ENCODE peak calls at places on chromosomes 4 and X, in seven cellular contexts. V is stomach, F is HCT116, K is breast epithelium, W is sigmoid colon, J is HepG2, H is Panc1. U is an unnamed sample.

GRCh38 chrX:82748901-82749505 is 759.1 kb upstream of the POU3F4 start:
- DNase-seq in F (no peak), W (no peak), J (no peak), K (no peak), H (no peak), V (no peak), U (no peak)

GRCh38 chrX:47573334-47574095 is 8.7 kb upstream of the TIMP1 start:
- DNase-seq in V (no peak), W (peak), F (no peak), H (no peak), J (no peak), K (no peak), U (no peak)

GRCh38 chr4:70946944-70947343 is 44.8 kb downstream of the MOB1B start:
- DNase-seq in J (no peak), K (no peak), F (no peak), W (no peak), V (no peak), H (no peak), U (peak)

GRCh38 chr4:17111959-17112659 is 213.7 kb upstream of the LDB2 start:
- DNase-seq in W (no peak), F (no peak), J (peak), H (no peak), K (no peak), V (no peak), U (no peak)

GRCh38 chr4:138367942-138368341 is 125.8 kb upstream of the SLC7A11 start:
- DNase-seq in W (no peak), V (no peak), H (no peak), F (no peak), K (no peak), J (peak), U (no peak)

GRCh38 chr4:83132065-83132464 is 17.5 kb upstream of the PLAC8 start:
- DNase-seq in J (no peak), V (no peak), H (no peak), K (no peak), F (no peak), W (no peak), U (no peak)

GRCh38 chr4:143341186-143341755 is 4.6 kb downstream of the GAB1 start:
- DNase-seq in H (no peak), F (no peak), W (no peak), V (no peak), K (no peak), J (no peak), U (no peak)

GRCh38 chr4:104451573-104451972 is 43.1 kb downstream of the CXXC4 start:
- DNase-seq in F (no peak), W (no peak), K (no peak), V (no peak), H (peak), J (no peak), U (no peak)

GRCh38 chrX:10486373-10486772 is 134.0 kb downstream of the MID1 start:
- DNase-seq in H (no peak), F (no peak), K (no peak), J (no peak), V (no peak), W (peak), U (no peak)

GRCh38 chrX:153469811-153470410 is 465 bp downstream of the HAUS7 start:
- DNase-seq in J (no peak), K (no peak), F (no peak), H (no peak), W (no peak), V (no peak), U (peak)

GRCh38 chr4:69708211-69708610 is 52.2 kb downstream of the SULT1B1 start:
- DNase-seq in K (no peak), J (no peak), V (no peak), W (no peak), H (no peak), F (no peak), U (no peak)

GRCh38 chr4:151855747-151856146 is 94.9 kb upstream of the GATB start:
- DNase-seq in J (no peak), W (no peak), V (no peak), F (no peak), H (no peak), K (no peak), U (no peak)

GRCh38 chrX:134599173-134599914 is 58.9 kb downstream of the PLAC1 start:
- DNase-seq in K (no peak), W (peak), H (no peak), F (no peak), J (no peak), V (no peak), U (no peak)

GRCh38 chrX:25156323-25156722 is 140.6 kb upstream of the ARX start:
- DNase-seq in W (no peak), K (no peak), J (no peak), H (no peak), V (no peak), F (no peak), U (no peak)

GRCh38 chr4:124713213-124713592 is 671 bp upstream of the ANKRD50 start:
- DNase-seq in W (peak), F (peak), H (no peak), J (peak), K (peak), V (peak), U (peak)

GRCh38 chr4:9832640-9833039 is 51.2 kb downstream of the DRD5 start:
- DNase-seq in W (no peak), H (no peak), F (no peak), K (no peak), V (no peak), J (no peak), U (no peak)

GRCh38 chr4:185969657-185970056 is 99.3 kb upstream of the TLR3 start:
- DNase-seq in F (no peak), K (no peak), V (no peak), J (peak), W (no peak), H (no peak), U (no peak)

GRCh38 chr4:140363558-140363957 is 9.9 kb upstream of the SCOC start:
- DNase-seq in V (no peak), F (no peak), W (no peak), H (no peak), K (no peak), J (no peak), U (no peak)

GRCh38 chrX:121876316-121876715 is 828.9 kb downstream of the GLUD2 start:
- DNase-seq in H (no peak), W (no peak), F (no peak), V (no peak), K (no peak), J (no peak), U (no peak)

GRCh38 chr4:96102541-96103018 is 262.7 kb downstream of the PDHA2 start:
- DNase-seq in W (no peak), K (no peak), H (no peak), J (no peak), F (no peak), V (no peak), U (no peak)

GRCh38 chrX:153408871-153409351 is 2.4 kb upstream of the ZFP92 start:
- DNase-seq in K (no peak), F (no peak), W (peak), J (no peak), H (no peak), V (no peak), U (no peak)

DNA sequence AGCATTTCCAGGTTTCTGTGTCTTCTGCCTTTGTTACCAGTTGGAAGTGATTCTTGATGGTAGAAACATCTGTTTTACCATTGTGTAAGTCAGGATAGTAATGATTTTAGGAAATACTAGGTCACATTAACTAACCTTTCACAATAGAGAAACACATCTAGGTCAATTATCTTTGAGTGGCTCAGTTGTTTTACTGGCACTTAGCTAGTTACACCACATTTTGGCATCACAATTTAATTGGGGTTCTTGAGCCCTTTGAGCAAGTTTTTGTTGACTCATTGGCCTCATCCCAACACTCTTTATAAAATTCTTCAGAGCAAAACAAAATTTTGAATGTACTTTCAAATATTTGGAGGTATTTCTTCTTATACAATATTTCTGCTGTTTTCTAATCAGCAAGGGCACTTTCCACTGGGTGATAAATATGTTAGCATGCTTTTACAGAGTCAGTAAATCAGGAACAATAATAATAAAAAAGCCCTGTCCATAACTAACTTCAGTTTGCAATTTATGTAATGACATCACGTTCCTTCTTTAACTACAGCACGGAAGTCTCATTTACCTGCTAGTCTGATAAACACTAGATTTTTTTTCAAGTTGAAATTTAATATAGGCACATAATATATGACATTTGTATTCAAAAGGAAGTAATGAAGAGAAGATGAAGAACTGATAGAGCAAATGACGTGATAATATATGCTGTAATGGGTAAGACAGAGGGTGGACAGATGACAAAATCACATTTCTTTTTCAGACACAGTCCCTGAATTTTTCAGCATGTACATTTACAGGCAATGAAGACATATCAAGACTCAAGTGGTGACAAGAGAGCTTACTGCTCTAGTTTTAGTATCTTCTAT is 64.9 kb upstream of the GK2 start:
- DNase-seq in W (no peak), J (no peak), F (no peak), H (no peak), K (no peak), V (no peak), U (no peak)
- TF ChIP-seq POLR2AphosphoS5 in W (peak), J (no peak), F (no peak), H (no peak), K (no peak), V (no peak), U (no peak)

DNA sequence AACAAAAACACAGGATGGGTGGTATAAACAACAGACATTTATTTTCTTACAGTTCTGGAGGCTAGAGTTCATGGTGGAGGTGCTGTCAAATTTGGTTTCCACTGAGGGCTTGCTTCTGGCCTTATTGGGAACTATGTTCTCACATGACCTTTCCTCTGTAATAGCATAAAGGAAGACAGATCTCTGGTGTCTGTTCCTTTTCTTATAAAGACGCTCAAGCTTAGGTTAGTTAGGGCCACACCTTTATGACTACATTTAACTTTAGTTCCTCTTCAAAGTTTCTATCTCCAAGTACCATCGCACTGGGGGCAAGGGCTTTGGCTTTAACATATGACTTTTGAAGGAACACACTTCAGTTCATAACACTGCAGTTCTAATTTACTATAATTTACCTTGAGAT is 543.8 kb upstream of the CPEB2 start:
- DNase-seq in W (no peak), H (no peak), F (no peak), K (no peak), V (no peak), J (no peak), U (no peak)
- H3K4me3 ChIP-seq in W (no peak), H (no peak), F (no peak), K (no peak), V (no peak), J (no peak), U (no peak)

GRCh38 chrX:40173662-40174593 is 76.2 kb upstream of the BCOR start:
- DNase-seq in H (no peak), K (no peak), W (peak), F (peak), V (peak), J (peak), U (peak)
- TF ChIP-seq POLR2AphosphoS5 in H (peak), K (no peak), W (peak), F (peak), V (peak), J (no peak), U (no peak)

GRCh38 chr4:93384897-93385296 is 443.7 kb upstream of the ATOH1 start:
- DNase-seq in F (no peak), V (no peak), K (no peak), J (no peak), H (no peak), W (no peak), U (no peak)

DNA sequence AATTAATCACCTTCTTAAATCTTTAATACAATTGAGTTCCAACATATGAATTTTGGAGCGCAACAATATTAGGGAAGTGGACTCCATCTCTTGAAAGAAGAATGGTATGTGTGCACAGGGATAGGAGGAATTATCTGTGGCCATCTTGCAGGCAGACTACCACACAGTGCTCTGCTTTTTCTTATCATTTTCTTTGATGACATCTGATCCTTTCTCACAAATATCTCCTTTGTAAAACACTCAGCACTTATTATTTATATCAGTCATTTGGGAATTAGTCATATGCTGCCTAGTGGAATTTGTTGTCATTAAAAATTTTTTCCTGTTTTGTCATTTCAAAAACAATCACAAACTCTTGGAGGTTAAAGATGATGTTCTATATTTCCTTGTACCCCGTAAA is 444.3 kb upstream of the ATOH1 start:
- DNase-seq in W (no peak), V (no peak), F (no peak), H (no peak), K (no peak), J (no peak), U (no peak)
- H3K4me3 ChIP-seq in W (no peak), V (no peak), F (no peak), H (no peak), K (no peak), J (no peak), U (no peak)

U was measured in HL-60.